ENCODE peak calls at places on chromosomes 13 and 19, in eight cellular contexts. One of them, this sample, is unnamed.

GRCh38 chr19:5286465-5287029 is 54.1 kb downstream of the PTPRS start:
- DNase-seq in RPMI8226: no peak
- DNase-seq in hippocampal formation: no peak
- DNase-seq in HFF-Myc: no peak
- DNase-seq in activated CD4-positive, alpha-beta T cell treated with anti-CD3 and anti-CD28 coated beads, Interleukin-2, amount 50 U/mL, for 1 hour: no peak
- DNase-seq in osteoblast: peak; percentile 71
- DNase-seq in GM23338: no peak
- DNase-seq in kidney glomerular epithelial cell: no peak
- DNase-seq in this sample: no peak

GRCh38 chr13:110331362-110331761 is 24.3 kb downstream of the COL4A2 start:
- DNase-seq in GM23338: no peak
- DNase-seq in kidney glomerular epithelial cell: peak; percentile 91
- DNase-seq in hippocampal formation: no peak
- DNase-seq in osteoblast: peak; percentile 84
- DNase-seq in activated CD4-positive, alpha-beta T cell treated with anti-CD3 and anti-CD28 coated beads, Interleukin-2, amount 50 U/mL, for 1 hour: no peak
- DNase-seq in RPMI8226: no peak
- DNase-seq in HFF-Myc: no peak
- DNase-seq in this sample: no peak

GRCh38 chr13:88074794-88075509 is 403.8 kb downstream of the SLITRK5 start:
- DNase-seq in kidney glomerular epithelial cell: no peak
- DNase-seq in RPMI8226: no peak
- DNase-seq in HFF-Myc: no peak
- DNase-seq in hippocampal formation: no peak
- DNase-seq in GM23338: no peak
- DNase-seq in osteoblast: no peak
- DNase-seq in activated CD4-positive, alpha-beta T cell treated with anti-CD3 and anti-CD28 coated beads, Interleukin-2, amount 50 U/mL, for 1 hour: no peak
- DNase-seq in this sample: no peak

GRCh38 chr19:343941-344624 is 513 bp downstream of the MIER2 start:
- DNase-seq in HFF-Myc: no peak
- DNase-seq in GM23338: peak; percentile 47
- DNase-seq in kidney glomerular epithelial cell: no peak
- DNase-seq in RPMI8226: no peak
- DNase-seq in hippocampal formation: no peak
- DNase-seq in activated CD4-positive, alpha-beta T cell treated with anti-CD3 and anti-CD28 coated beads, Interleukin-2, amount 50 U/mL, for 1 hour: peak; percentile 27
- DNase-seq in osteoblast: peak; percentile 97
- DNase-seq in this sample: peak; percentile 36

GRCh38 chr13:75219479-75220237 is 262.3 kb downstream of the TBC1D4 start:
- DNase-seq in kidney glomerular epithelial cell: peak; percentile 57
- DNase-seq in GM23338: peak; percentile 88
- DNase-seq in activated CD4-positive, alpha-beta T cell treated with anti-CD3 and anti-CD28 coated beads, Interleukin-2, amount 50 U/mL, for 1 hour: peak; percentile 85
- DNase-seq in hippocampal formation: peak; percentile 76
- DNase-seq in osteoblast: peak; percentile 93
- DNase-seq in RPMI8226: peak; percentile 65
- DNase-seq in HFF-Myc: no peak
- DNase-seq in this sample: peak; percentile 83

GRCh38 chr13:98890186-98890585 is 87.7 kb downstream of the DOCK9 start:
- DNase-seq in kidney glomerular epithelial cell: peak; percentile 33
- DNase-seq in GM23338: no peak
- DNase-seq in activated CD4-positive, alpha-beta T cell treated with anti-CD3 and anti-CD28 coated beads, Interleukin-2, amount 50 U/mL, for 1 hour: no peak
- DNase-seq in hippocampal formation: peak; percentile 70
- DNase-seq in osteoblast: peak; percentile 72
- DNase-seq in RPMI8226: no peak
- DNase-seq in HFF-Myc: peak; percentile 87
- DNase-seq in this sample: no peak

GRCh38 chr19:13790354-13790753 is 4.9 kb upstream of the ZSWIM4 start:
- DNase-seq in RPMI8226: no peak
- DNase-seq in GM23338: no peak
- DNase-seq in hippocampal formation: no peak
- DNase-seq in activated CD4-positive, alpha-beta T cell treated with anti-CD3 and anti-CD28 coated beads, Interleukin-2, amount 50 U/mL, for 1 hour: no peak
- DNase-seq in osteoblast: peak; percentile 75
- DNase-seq in HFF-Myc: no peak
- DNase-seq in kidney glomerular epithelial cell: no peak
- DNase-seq in this sample: peak; percentile 78

GRCh38 chr13:91135376-91135775 is 212.1 kb upstream of the MIR17HG start:
- DNase-seq in HFF-Myc: no peak
- DNase-seq in GM23338: no peak
- DNase-seq in RPMI8226: no peak
- DNase-seq in activated CD4-positive, alpha-beta T cell treated with anti-CD3 and anti-CD28 coated beads, Interleukin-2, amount 50 U/mL, for 1 hour: no peak
- DNase-seq in osteoblast: peak; percentile 11
- DNase-seq in kidney glomerular epithelial cell: no peak
- DNase-seq in hippocampal formation: no peak
- DNase-seq in this sample: no peak

GRCh38 chr13:99984463-99985242 is 3.1 kb downstream of the ZIC2 start:
- DNase-seq in hippocampal formation: no peak
- DNase-seq in osteoblast: peak; percentile 79
- DNase-seq in kidney glomerular epithelial cell: no peak
- DNase-seq in RPMI8226: no peak
- DNase-seq in activated CD4-positive, alpha-beta T cell treated with anti-CD3 and anti-CD28 coated beads, Interleukin-2, amount 50 U/mL, for 1 hour: no peak
- DNase-seq in HFF-Myc: no peak
- DNase-seq in GM23338: peak; percentile 74
- DNase-seq in this sample: no peak

GRCh38 chr13:43239441-43239840 is 216.1 kb downstream of the DNAJC15 start:
- DNase-seq in osteoblast: no peak
- DNase-seq in HFF-Myc: no peak
- DNase-seq in RPMI8226: no peak
- DNase-seq in kidney glomerular epithelial cell: no peak
- DNase-seq in activated CD4-positive, alpha-beta T cell treated with anti-CD3 and anti-CD28 coated beads, Interleukin-2, amount 50 U/mL, for 1 hour: no peak
- DNase-seq in hippocampal formation: no peak
- DNase-seq in GM23338: no peak
- DNase-seq in this sample: no peak

GRCh38 chr19:38024991-38025716 is 118.1 kb downstream of the SIPA1L3 start:
- DNase-seq in osteoblast: no peak
- DNase-seq in activated CD4-positive, alpha-beta T cell treated with anti-CD3 and anti-CD28 coated beads, Interleukin-2, amount 50 U/mL, for 1 hour: no peak
- DNase-seq in kidney glomerular epithelial cell: no peak
- DNase-seq in RPMI8226: no peak
- DNase-seq in GM23338: peak; percentile 87
- DNase-seq in HFF-Myc: no peak
- DNase-seq in hippocampal formation: no peak
- DNase-seq in this sample: no peak

GRCh38 chr13:68375004-68375403 is 1144.9 kb upstream of the PCDH9 start:
- DNase-seq in activated CD4-positive, alpha-beta T cell treated with anti-CD3 and anti-CD28 coated beads, Interleukin-2, amount 50 U/mL, for 1 hour: no peak
- DNase-seq in HFF-Myc: no peak
- DNase-seq in hippocampal formation: no peak
- DNase-seq in kidney glomerular epithelial cell: no peak
- DNase-seq in osteoblast: no peak
- DNase-seq in RPMI8226: no peak
- DNase-seq in GM23338: no peak
- DNase-seq in this sample: no peak

GRCh38 chr13:98977568-98978270 is at the start of gene DOCK9:
- DNase-seq in hippocampal formation: peak; percentile 91
- DNase-seq in HFF-Myc: no peak
- DNase-seq in osteoblast: no peak
- DNase-seq in activated CD4-positive, alpha-beta T cell treated with anti-CD3 and anti-CD28 coated beads, Interleukin-2, amount 50 U/mL, for 1 hour: no peak
- DNase-seq in RPMI8226: no peak
- DNase-seq in kidney glomerular epithelial cell: peak; percentile 85
- DNase-seq in GM23338: peak; percentile 60
- DNase-seq in this sample: no peak

GRCh38 chr13:71624641-71625040 is 242.4 kb downstream of the DACH1 start:
- DNase-seq in GM23338: no peak
- DNase-seq in RPMI8226: no peak
- DNase-seq in hippocampal formation: no peak
- DNase-seq in HFF-Myc: no peak
- DNase-seq in osteoblast: no peak
- DNase-seq in kidney glomerular epithelial cell: no peak
- DNase-seq in activated CD4-positive, alpha-beta T cell treated with anti-CD3 and anti-CD28 coated beads, Interleukin-2, amount 50 U/mL, for 1 hour: no peak
- DNase-seq in this sample: peak; percentile 77

GRCh38 chr19:46714523-46715106 is 2.3 kb downstream of the PRKD2 start:
- DNase-seq in kidney glomerular epithelial cell: no peak
- DNase-seq in hippocampal formation: no peak
- DNase-seq in HFF-Myc: no peak
- DNase-seq in activated CD4-positive, alpha-beta T cell treated with anti-CD3 and anti-CD28 coated beads, Interleukin-2, amount 50 U/mL, for 1 hour: peak; percentile 56
- DNase-seq in RPMI8226: no peak
- DNase-seq in osteoblast: peak; percentile 88
- DNase-seq in GM23338: no peak
- DNase-seq in this sample: peak; percentile 80

GRCh38 chr13:42807866-42808265 is 26.5 kb downstream of the FAM216B start:
- DNase-seq in hippocampal formation: no peak
- DNase-seq in RPMI8226: no peak
- DNase-seq in kidney glomerular epithelial cell: no peak
- DNase-seq in HFF-Myc: no peak
- DNase-seq in activated CD4-positive, alpha-beta T cell treated with anti-CD3 and anti-CD28 coated beads, Interleukin-2, amount 50 U/mL, for 1 hour: no peak
- DNase-seq in GM23338: no peak
- DNase-seq in osteoblast: no peak
- DNase-seq in this sample: no peak

GRCh38 chr19:8155318-8155717 is 5.9 kb upstream of the FBN3 start:
- DNase-seq in GM23338: no peak
- DNase-seq in HFF-Myc: no peak
- DNase-seq in osteoblast: no peak
- DNase-seq in kidney glomerular epithelial cell: no peak
- DNase-seq in activated CD4-positive, alpha-beta T cell treated with anti-CD3 and anti-CD28 coated beads, Interleukin-2, amount 50 U/mL, for 1 hour: no peak
- DNase-seq in RPMI8226: no peak
- DNase-seq in hippocampal formation: no peak
- DNase-seq in this sample: no peak

GRCh38 chr19:48330012-48330681 is 4.8 kb downstream of the EMP3 start:
- DNase-seq in GM23338: peak; percentile 95
- DNase-seq in activated CD4-positive, alpha-beta T cell treated with anti-CD3 and anti-CD28 coated beads, Interleukin-2, amount 50 U/mL, for 1 hour: peak; percentile 82
- DNase-seq in hippocampal formation: peak; percentile 92
- DNase-seq in RPMI8226: peak; percentile 90
- DNase-seq in osteoblast: peak; percentile 38
- DNase-seq in kidney glomerular epithelial cell: peak; percentile 44
- DNase-seq in HFF-Myc: no peak
- DNase-seq in this sample: no peak

GRCh38 chr13:44735806-44736205 is 159.7 kb upstream of the TSC22D1 start:
- DNase-seq in HFF-Myc: no peak
- DNase-seq in activated CD4-positive, alpha-beta T cell treated with anti-CD3 and anti-CD28 coated beads, Interleukin-2, amount 50 U/mL, for 1 hour: no peak
- DNase-seq in RPMI8226: no peak
- DNase-seq in osteoblast: no peak
- DNase-seq in GM23338: no peak
- DNase-seq in kidney glomerular epithelial cell: no peak
- DNase-seq in hippocampal formation: no peak
- DNase-seq in this sample: no peak

GRCh38 chr19:45636275-45636674 is 2.9 kb downstream of the EML2 start:
- DNase-seq in kidney glomerular epithelial cell: no peak
- DNase-seq in GM23338: no peak
- DNase-seq in HFF-Myc: no peak
- DNase-seq in RPMI8226: no peak
- DNase-seq in activated CD4-positive, alpha-beta T cell treated with anti-CD3 and anti-CD28 coated beads, Interleukin-2, amount 50 U/mL, for 1 hour: no peak
- DNase-seq in hippocampal formation: no peak
- DNase-seq in osteoblast: no peak
- DNase-seq in this sample: no peak

GRCh38 chr19:46604781-46605355 is 3.7 kb downstream of the CALM3 start:
- DNase-seq in osteoblast: peak; percentile 84
- DNase-seq in kidney glomerular epithelial cell: no peak
- DNase-seq in RPMI8226: no peak
- DNase-seq in hippocampal formation: no peak
- DNase-seq in GM23338: no peak
- DNase-seq in activated CD4-positive, alpha-beta T cell treated with anti-CD3 and anti-CD28 coated beads, Interleukin-2, amount 50 U/mL, for 1 hour: no peak
- DNase-seq in HFF-Myc: no peak
- DNase-seq in this sample: no peak

GRCh38 chr13:88031980-88032562 is 360.9 kb downstream of the SLITRK5 start:
- DNase-seq in hippocampal formation: no peak
- DNase-seq in kidney glomerular epithelial cell: peak; percentile 57
- DNase-seq in GM23338: no peak
- DNase-seq in RPMI8226: no peak
- DNase-seq in activated CD4-positive, alpha-beta T cell treated with anti-CD3 and anti-CD28 coated beads, Interleukin-2, amount 50 U/mL, for 1 hour: no peak
- DNase-seq in osteoblast: no peak
- DNase-seq in HFF-Myc: no peak
- DNase-seq in this sample: no peak

GRCh38 chr19:12965812-12966135 is 3.6 kb upstream of the DAND5 start:
- DNase-seq in HFF-Myc: no peak
- DNase-seq in kidney glomerular epithelial cell: no peak
- DNase-seq in activated CD4-positive, alpha-beta T cell treated with anti-CD3 and anti-CD28 coated beads, Interleukin-2, amount 50 U/mL, for 1 hour: no peak
- DNase-seq in osteoblast: no peak
- DNase-seq in RPMI8226: no peak
- DNase-seq in GM23338: no peak
- DNase-seq in hippocampal formation: no peak
- DNase-seq in this sample: no peak

GRCh38 chr19:6925801-6926751 is 38.7 kb downstream of the ADGRE1 start:
- DNase-seq in hippocampal formation: no peak
- DNase-seq in HFF-Myc: no peak
- DNase-seq in RPMI8226: peak; percentile 36
- DNase-seq in GM23338: peak; percentile 3
- DNase-seq in activated CD4-positive, alpha-beta T cell treated with anti-CD3 and anti-CD28 coated beads, Interleukin-2, amount 50 U/mL, for 1 hour: peak; percentile 2
- DNase-seq in osteoblast: no peak
- DNase-seq in kidney glomerular epithelial cell: no peak
- DNase-seq in this sample: peak; percentile 6

GRCh38 chr19:51089786-51090185 is 7.1 kb upstream of the KLK14 start:
- DNase-seq in activated CD4-positive, alpha-beta T cell treated with anti-CD3 and anti-CD28 coated beads, Interleukin-2, amount 50 U/mL, for 1 hour: no peak
- DNase-seq in hippocampal formation: no peak
- DNase-seq in RPMI8226: no peak
- DNase-seq in GM23338: no peak
- DNase-seq in osteoblast: peak; percentile 74
- DNase-seq in HFF-Myc: no peak
- DNase-seq in kidney glomerular epithelial cell: no peak
- DNase-seq in this sample: no peak

GRCh38 chr13:75271851-75272250 is 210.1 kb downstream of the TBC1D4 start:
- DNase-seq in activated CD4-positive, alpha-beta T cell treated with anti-CD3 and anti-CD28 coated beads, Interleukin-2, amount 50 U/mL, for 1 hour: no peak
- DNase-seq in osteoblast: no peak
- DNase-seq in GM23338: no peak
- DNase-seq in HFF-Myc: no peak
- DNase-seq in RPMI8226: no peak
- DNase-seq in kidney glomerular epithelial cell: no peak
- DNase-seq in hippocampal formation: no peak
- DNase-seq in this sample: peak; percentile 9

GRCh38 chr19:10432736-10433130 is 12.4 kb downstream of the PDE4A start:
- DNase-seq in RPMI8226: no peak
- DNase-seq in kidney glomerular epithelial cell: no peak
- DNase-seq in GM23338: peak; percentile 27
- DNase-seq in osteoblast: peak; percentile 31
- DNase-seq in HFF-Myc: no peak
- DNase-seq in activated CD4-positive, alpha-beta T cell treated with anti-CD3 and anti-CD28 coated beads, Interleukin-2, amount 50 U/mL, for 1 hour: no peak
- DNase-seq in hippocampal formation: no peak
- DNase-seq in this sample: peak; percentile 59

GRCh38 chr13:25222740-25223139 is 50.7 kb upstream of the AMER2 start:
- DNase-seq in GM23338: no peak
- DNase-seq in kidney glomerular epithelial cell: no peak
- DNase-seq in RPMI8226: no peak
- DNase-seq in hippocampal formation: no peak
- DNase-seq in activated CD4-positive, alpha-beta T cell treated with anti-CD3 and anti-CD28 coated beads, Interleukin-2, amount 50 U/mL, for 1 hour: no peak
- DNase-seq in osteoblast: no peak
- DNase-seq in HFF-Myc: no peak
- DNase-seq in this sample: no peak

GRCh38 chr13:44726214-44726613 is 150.1 kb upstream of the TSC22D1 start:
- DNase-seq in GM23338: no peak
- DNase-seq in osteoblast: peak; percentile 84
- DNase-seq in kidney glomerular epithelial cell: no peak
- DNase-seq in HFF-Myc: peak; percentile 57
- DNase-seq in activated CD4-positive, alpha-beta T cell treated with anti-CD3 and anti-CD28 coated beads, Interleukin-2, amount 50 U/mL, for 1 hour: no peak
- DNase-seq in hippocampal formation: no peak
- DNase-seq in RPMI8226: no peak
- DNase-seq in this sample: no peak

GRCh38 chr19:35869327-35870123 is 1.2 kb downstream of the APLP1 start:
- DNase-seq in activated CD4-positive, alpha-beta T cell treated with anti-CD3 and anti-CD28 coated beads, Interleukin-2, amount 50 U/mL, for 1 hour: peak; percentile 81
- DNase-seq in RPMI8226: peak; percentile 79
- DNase-seq in HFF-Myc: peak; percentile 35
- DNase-seq in osteoblast: peak; percentile 95
- DNase-seq in GM23338: peak; percentile 99
- DNase-seq in hippocampal formation: peak; percentile 72
- DNase-seq in kidney glomerular epithelial cell: peak; percentile 81
- DNase-seq in this sample: peak; percentile 92

GRCh38 chr19:45179063-45179847 is 671 bp downstream of the BLOC1S3 start:
- DNase-seq in osteoblast: peak; percentile 91
- DNase-seq in kidney glomerular epithelial cell: no peak
- DNase-seq in activated CD4-positive, alpha-beta T cell treated with anti-CD3 and anti-CD28 coated beads, Interleukin-2, amount 50 U/mL, for 1 hour: peak; percentile 18
- DNase-seq in GM23338: no peak
- DNase-seq in HFF-Myc: no peak
- DNase-seq in RPMI8226: peak; percentile 60
- DNase-seq in hippocampal formation: no peak
- DNase-seq in this sample: peak; percentile 73

GRCh38 chr13:26272621-26273020 is 18.7 kb downstream of the CDK8 start:
- DNase-seq in RPMI8226: no peak
- DNase-seq in activated CD4-positive, alpha-beta T cell treated with anti-CD3 and anti-CD28 coated beads, Interleukin-2, amount 50 U/mL, for 1 hour: no peak
- DNase-seq in kidney glomerular epithelial cell: no peak
- DNase-seq in GM23338: no peak
- DNase-seq in HFF-Myc: no peak
- DNase-seq in osteoblast: no peak
- DNase-seq in hippocampal formation: no peak
- DNase-seq in this sample: no peak

GRCh38 chr13:93559718-93560117 is 333.1 kb downstream of the GPC6 start:
- DNase-seq in osteoblast: peak; percentile 73
- DNase-seq in GM23338: no peak
- DNase-seq in hippocampal formation: no peak
- DNase-seq in kidney glomerular epithelial cell: peak; percentile 95
- DNase-seq in RPMI8226: no peak
- DNase-seq in activated CD4-positive, alpha-beta T cell treated with anti-CD3 and anti-CD28 coated beads, Interleukin-2, amount 50 U/mL, for 1 hour: no peak
- DNase-seq in HFF-Myc: peak; percentile 70
- DNase-seq in this sample: no peak

GRCh38 chr13:100394005-100394695 is 194.4 kb downstream of the GGACT start:
- DNase-seq in kidney glomerular epithelial cell: peak; percentile 60
- DNase-seq in osteoblast: peak; percentile 58
- DNase-seq in GM23338: no peak
- DNase-seq in HFF-Myc: peak; percentile 81
- DNase-seq in activated CD4-positive, alpha-beta T cell treated with anti-CD3 and anti-CD28 coated beads, Interleukin-2, amount 50 U/mL, for 1 hour: no peak
- DNase-seq in hippocampal formation: no peak
- DNase-seq in RPMI8226: no peak
- DNase-seq in this sample: no peak

This sample was measured in OCI-M1.